ENCODE peak calls at places on chromosomes 13 and 19, in four cellular contexts. One of them, this sample, is unnamed.

GRCh38 chr19:5128251-5128931 is 159.5 kb downstream of the KDM4B start:
- DNase-seq in bronchial epithelial cell: no peak
- DNase-seq in fibroblast of lung: peak; percentile 83
- DNase-seq in pancreas: peak; percentile 90
- DNase-seq in this sample: peak; percentile 83

GRCh38 chr19:29943615-29944014 is 1.6 kb downstream of the URI1 start:
- DNase-seq in bronchial epithelial cell: no peak
- DNase-seq in fibroblast of lung: no peak
- DNase-seq in pancreas: no peak
- DNase-seq in this sample: no peak

GRCh38 chr13:28820099-28821051 is at the start of gene MTUS2:
- DNase-seq in bronchial epithelial cell: no peak
- DNase-seq in fibroblast of lung: no peak
- DNase-seq in pancreas: no peak
- DNase-seq in this sample: no peak

GRCh38 chr19:48510421-48511268 is 990 bp downstream of the LMTK3 start:
- DNase-seq in bronchial epithelial cell: peak; percentile 29
- DNase-seq in fibroblast of lung: peak; percentile 33
- DNase-seq in pancreas: peak; percentile 70
- DNase-seq in this sample: peak; percentile 27

GRCh38 chr13:43433691-43434121 is 353.1 kb downstream of the ENOX1 start:
- DNase-seq in bronchial epithelial cell: no peak
- DNase-seq in fibroblast of lung: no peak
- DNase-seq in pancreas: no peak
- DNase-seq in this sample: peak; percentile 3

GRCh38 chr13:114019367-114019766 is 45.5 kb upstream of the C13orf46 start:
- DNase-seq in bronchial epithelial cell: no peak
- DNase-seq in fibroblast of lung: no peak
- DNase-seq in pancreas: no peak
- DNase-seq in this sample: no peak

GRCh38 chr19:30393729-30394480 is 21.7 kb downstream of the ZNF536 start:
- DNase-seq in bronchial epithelial cell: no peak
- DNase-seq in fibroblast of lung: no peak
- DNase-seq in pancreas: no peak
- DNase-seq in this sample: no peak

GRCh38 chr19:19315444-19315843 is 4.9 kb downstream of the SUGP1 start:
- DNase-seq in bronchial epithelial cell: no peak
- DNase-seq in fibroblast of lung: no peak
- DNase-seq in pancreas: no peak
- DNase-seq in this sample: no peak

GRCh38 chr19:33022472-33023116 is 42.1 kb downstream of the RHPN2 start:
- DNase-seq in bronchial epithelial cell: no peak
- DNase-seq in fibroblast of lung: no peak
- DNase-seq in pancreas: no peak
- DNase-seq in this sample: no peak

GRCh38 chr19:14091086-14091884 is 734 bp upstream of the SAMD1 start:
- DNase-seq in bronchial epithelial cell: peak; percentile 51
- DNase-seq in fibroblast of lung: peak; percentile 67
- DNase-seq in pancreas: peak; percentile 81
- DNase-seq in this sample: peak; percentile 41

GRCh38 chr19:13597625-13598024 is 91.3 kb upstream of the CACNA1A start:
- DNase-seq in bronchial epithelial cell: peak; percentile 53
- DNase-seq in fibroblast of lung: peak; percentile 60
- DNase-seq in pancreas: peak; percentile 46
- DNase-seq in this sample: peak; percentile 45

GRCh38 chr13:48476674-48477073 is 56.2 kb downstream of the RCBTB2 start:
- DNase-seq in bronchial epithelial cell: no peak
- DNase-seq in fibroblast of lung: no peak
- DNase-seq in pancreas: no peak
- DNase-seq in this sample: no peak

GRCh38 chr19:18831524-18832330 is at the start of gene UPF1:
- DNase-seq in bronchial epithelial cell: peak; percentile 81
- DNase-seq in fibroblast of lung: peak; percentile 88
- DNase-seq in pancreas: peak; percentile 94
- DNase-seq in this sample: peak; percentile 80

GRCh38 chr13:46570273-46570672 is 17.3 kb downstream of the LRCH1 start:
- DNase-seq in bronchial epithelial cell: no peak
- DNase-seq in fibroblast of lung: no peak
- DNase-seq in pancreas: no peak
- DNase-seq in this sample: no peak

GRCh38 chr19:44648536-44649370 is 5.0 kb downstream of the PVR start:
- DNase-seq in bronchial epithelial cell: peak; percentile 79
- DNase-seq in fibroblast of lung: peak; percentile 45
- DNase-seq in pancreas: no peak
- DNase-seq in this sample: peak; percentile 48

GRCh38 chr13:26872444-26873173 is 112.0 kb upstream of the GPR12 start:
- DNase-seq in bronchial epithelial cell: peak; percentile 26
- DNase-seq in fibroblast of lung: no peak
- DNase-seq in pancreas: peak; percentile 15
- DNase-seq in this sample: peak; percentile 21

GRCh38 chr19:16463991-16464575 is 7.7 kb downstream of the EPS15L1 start:
- DNase-seq in bronchial epithelial cell: no peak
- DNase-seq in fibroblast of lung: peak; percentile 62
- DNase-seq in pancreas: no peak
- DNase-seq in this sample: peak; percentile 69

GRCh38 chr19:57239982-57240310 is 486 bp upstream of the ZNF805 start:
- DNase-seq in bronchial epithelial cell: no peak
- DNase-seq in fibroblast of lung: no peak
- DNase-seq in pancreas: no peak
- DNase-seq in this sample: no peak

DNA sequence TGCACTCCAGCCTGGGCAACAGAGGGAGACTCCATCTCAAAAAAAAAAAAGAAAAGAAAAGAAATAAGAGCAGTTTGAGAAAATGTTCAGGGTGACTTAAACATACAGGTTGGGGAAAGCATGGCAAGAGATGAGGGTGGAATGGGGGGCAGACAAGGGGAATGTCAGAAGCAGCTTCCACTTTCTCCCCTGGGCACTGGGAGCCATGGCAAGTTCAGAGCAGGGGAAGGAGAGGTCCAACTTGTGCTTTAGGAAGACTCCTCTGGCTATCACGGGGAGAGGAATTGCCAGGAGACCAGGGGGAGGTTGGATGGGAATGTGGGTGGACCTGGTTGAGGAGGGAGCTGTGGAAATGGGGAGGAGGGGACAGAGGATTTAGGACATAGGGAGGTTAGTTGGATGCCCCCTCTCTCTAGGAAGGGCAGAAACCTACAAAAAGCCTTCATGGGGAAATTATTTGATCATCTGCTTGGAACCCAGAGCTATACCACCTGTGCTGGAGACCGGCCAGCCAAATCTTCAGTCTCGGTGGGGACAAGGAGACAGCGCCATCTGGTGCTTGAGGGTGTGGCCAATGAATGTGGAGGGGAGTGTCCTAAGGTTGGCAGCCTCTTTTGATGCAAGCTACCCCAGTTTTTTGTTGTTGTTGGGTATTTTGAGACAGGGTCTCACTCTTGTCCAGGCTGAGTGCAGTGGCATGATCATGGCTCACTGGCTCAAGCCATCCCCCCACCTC is 7.3 kb upstream of the STRN4 start:
- DNase-seq in bronchial epithelial cell: peak; percentile 38
- DNase-seq in fibroblast of lung: no peak
- DNase-seq in pancreas: peak; percentile 67
- DNase-seq in this sample: no peak
- TF ChIP-seq CTCF in bronchial epithelial cell: peak; percentile 73
- TF ChIP-seq CTCF in fibroblast of lung: no peak
- TF ChIP-seq CTCF in pancreas: no peak
- TF ChIP-seq CTCF in this sample: peak; percentile 68

GRCh38 chr19:38545596-38545995 is 72.2 kb downstream of the MAP4K1 start:
- DNase-seq in bronchial epithelial cell: no peak
- DNase-seq in fibroblast of lung: no peak
- DNase-seq in pancreas: no peak
- DNase-seq in this sample: no peak

GRCh38 chr19:38543286-38543806 is 74.4 kb downstream of the MAP4K1 start:
- DNase-seq in bronchial epithelial cell: no peak
- DNase-seq in fibroblast of lung: no peak
- DNase-seq in pancreas: no peak
- DNase-seq in this sample: no peak

GRCh38 chr19:38542040-38542439 is 75.7 kb downstream of the MAP4K1 start:
- DNase-seq in bronchial epithelial cell: no peak
- DNase-seq in fibroblast of lung: no peak
- DNase-seq in pancreas: no peak
- DNase-seq in this sample: no peak

GRCh38 chr19:38544569-38545315 is 73.0 kb downstream of the MAP4K1 start:
- DNase-seq in bronchial epithelial cell: peak; percentile 10
- DNase-seq in fibroblast of lung: peak; percentile 7
- DNase-seq in pancreas: no peak
- DNase-seq in this sample: no peak

DNA sequence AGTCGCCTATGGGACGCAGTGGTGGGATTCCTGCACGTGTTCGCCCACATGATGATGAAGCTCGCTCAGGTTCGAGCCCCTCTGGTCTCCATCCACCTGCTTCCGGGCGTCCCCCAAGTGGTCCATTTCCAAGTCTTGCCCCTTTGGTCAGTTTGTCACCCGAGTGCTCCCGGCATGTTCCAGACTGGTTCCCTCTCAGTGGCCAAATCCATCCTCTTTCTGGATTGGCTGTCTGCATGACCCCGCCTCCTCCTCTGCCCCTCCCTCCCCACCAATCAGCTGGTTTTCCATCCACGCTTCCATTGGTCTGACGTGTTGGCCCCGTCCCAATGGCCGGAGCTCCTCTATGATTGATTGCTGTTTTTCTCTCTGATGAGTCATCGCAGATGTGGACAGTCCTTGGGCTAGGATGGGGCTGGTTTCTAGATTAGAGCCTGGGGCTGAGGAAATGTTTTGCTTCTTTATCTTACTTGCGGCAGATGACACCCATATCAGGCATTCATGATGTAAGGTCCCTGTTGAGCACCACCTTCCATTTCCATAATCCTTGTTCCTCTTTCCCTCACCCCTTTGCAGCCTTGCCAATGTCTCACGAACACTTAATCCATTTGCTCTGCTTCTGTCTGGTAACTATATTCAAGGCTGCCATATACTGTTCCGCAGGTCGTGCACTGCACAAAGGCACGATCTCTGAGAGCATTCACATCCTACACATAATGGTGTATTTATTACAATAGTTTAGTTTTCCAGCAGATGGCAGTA is 73.8 kb downstream of the MAP4K1 start:
- DNase-seq in bronchial epithelial cell: peak; percentile 79
- DNase-seq in fibroblast of lung: peak; percentile 85
- DNase-seq in pancreas: peak; percentile 74
- DNase-seq in this sample: peak; percentile 97
- TF ChIP-seq CTCF in bronchial epithelial cell: no peak
- TF ChIP-seq CTCF in fibroblast of lung: peak; percentile 45
- TF ChIP-seq CTCF in pancreas: no peak
- TF ChIP-seq CTCF in this sample: no peak

GRCh38 chr19:31559494-31559893 is 210.3 kb upstream of the TSHZ3 start:
- DNase-seq in bronchial epithelial cell: no peak
- DNase-seq in fibroblast of lung: no peak
- DNase-seq in pancreas: no peak
- DNase-seq in this sample: no peak

GRCh38 chr19:31553844-31554215 is 204.6 kb upstream of the TSHZ3 start:
- DNase-seq in bronchial epithelial cell: no peak
- DNase-seq in fibroblast of lung: no peak
- DNase-seq in pancreas: no peak
- DNase-seq in this sample: no peak

GRCh38 chr19:31554360-31554759 is 205.1 kb upstream of the TSHZ3 start:
- DNase-seq in bronchial epithelial cell: no peak
- DNase-seq in fibroblast of lung: no peak
- DNase-seq in pancreas: no peak
- DNase-seq in this sample: no peak

GRCh38 chr19:31553112-31553843 is 204.0 kb upstream of the TSHZ3 start:
- DNase-seq in bronchial epithelial cell: no peak
- DNase-seq in fibroblast of lung: no peak
- DNase-seq in pancreas: no peak
- DNase-seq in this sample: no peak

DNA sequence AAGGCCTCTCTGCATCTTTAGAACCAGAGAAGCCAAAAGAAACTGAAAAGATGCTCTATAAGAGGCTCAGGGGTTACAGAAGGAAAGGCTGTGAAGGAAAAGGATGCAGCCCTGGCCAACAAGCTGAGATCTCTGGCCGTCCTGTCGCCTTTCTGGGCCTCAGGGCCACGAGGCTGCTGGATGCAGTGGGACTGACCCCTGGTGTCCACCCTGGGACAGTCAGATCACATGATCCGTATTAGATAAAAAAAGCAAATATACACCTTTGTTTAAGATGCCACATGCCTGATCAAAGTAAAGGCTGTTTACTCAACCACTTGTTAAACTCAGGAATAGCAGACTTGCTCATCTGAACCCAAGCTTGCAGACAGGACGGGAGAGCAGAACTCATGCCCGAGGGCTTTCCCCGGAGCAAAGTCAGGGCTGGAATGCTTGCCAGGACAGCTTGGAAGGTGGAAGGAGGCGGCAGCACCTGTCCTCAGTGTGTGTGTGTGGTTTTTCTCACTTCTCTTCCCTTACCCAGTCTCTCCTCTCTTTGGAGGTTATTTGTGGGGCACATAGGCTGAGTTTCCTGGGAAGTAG is 206.5 kb upstream of the TSHZ3 start:
- DNase-seq in bronchial epithelial cell: no peak
- DNase-seq in fibroblast of lung: no peak
- DNase-seq in pancreas: no peak
- DNase-seq in this sample: no peak
- TF ChIP-seq CTCF in bronchial epithelial cell: no peak
- TF ChIP-seq CTCF in fibroblast of lung: no peak
- TF ChIP-seq CTCF in pancreas: no peak
- TF ChIP-seq CTCF in this sample: no peak

DNA sequence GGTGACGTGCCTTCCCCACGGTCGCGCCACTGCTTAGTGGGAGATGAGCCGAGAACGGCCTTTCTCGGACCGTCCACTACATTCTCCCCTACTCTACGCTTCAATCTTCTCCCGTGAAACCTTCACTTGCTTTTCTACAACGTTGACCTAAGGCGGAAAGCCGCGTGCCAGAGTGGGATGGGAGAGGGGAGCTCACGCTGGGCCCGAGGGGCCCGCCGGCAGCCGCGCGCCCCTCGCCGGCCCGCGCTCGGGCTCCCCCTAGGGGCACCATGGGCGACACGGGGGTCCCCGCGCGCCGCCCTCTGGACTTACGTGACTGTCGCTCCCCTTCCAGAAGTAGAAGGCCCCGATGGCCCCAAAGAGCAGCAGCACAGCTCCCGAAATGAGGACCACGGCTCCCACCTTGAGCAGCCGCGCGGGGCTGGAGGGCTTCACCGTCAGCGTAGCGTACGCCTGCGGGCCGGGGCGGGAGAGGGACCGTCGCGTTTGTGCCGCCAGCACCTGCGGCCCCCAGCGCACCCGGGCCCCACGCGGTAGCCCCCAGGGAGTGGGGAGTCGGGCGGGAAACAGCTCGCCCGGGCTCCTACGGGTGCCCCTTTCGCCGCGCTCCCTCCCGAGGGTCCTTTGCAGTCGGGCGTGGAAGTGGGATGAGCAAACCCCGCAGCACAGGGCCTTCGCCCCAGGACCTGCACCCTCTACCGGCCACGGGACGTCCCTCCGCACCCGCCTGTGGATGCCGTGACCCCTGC is 727 bp downstream of the CNMD start:
- DNase-seq in bronchial epithelial cell: no peak
- DNase-seq in fibroblast of lung: no peak
- DNase-seq in pancreas: no peak
- DNase-seq in this sample: no peak
- TF ChIP-seq CTCF in bronchial epithelial cell: peak; percentile 31
- TF ChIP-seq CTCF in fibroblast of lung: peak; percentile 22
- TF ChIP-seq CTCF in pancreas: peak; percentile 20
- TF ChIP-seq CTCF in this sample: peak; percentile 47